ENCODE peak calls at places on chromosomes 16 and 17, in seven cellular contexts. A is CD8-positive, alpha-beta T cell; P is HCT116; H is CD4-positive, CD25-positive, alpha-beta regulatory T cell; U is transverse colon; G is right cardiac atrium; T is IMR-90. M is an unnamed sample.

GRCh38 chr17:82602487-82602886 is 45.8 kb downstream of the WDR45B start:
- DNase-seq in A (no peak), P (no peak), T (no peak), U (no peak), H (no peak), G (no peak), M (no peak)

GRCh38 chr17:73952498-73953205 is 250.8 kb upstream of the RPL38 start:
- DNase-seq in U (peak; percentile 59), P (no peak), A (peak; percentile 76), T (no peak), H (peak; percentile 24), G (peak; percentile 68), M (peak; percentile 14)

GRCh38 chr16:69725480-69726312 is 664 bp downstream of the NQO1 start:
- DNase-seq in H (peak; percentile 2), U (no peak), T (no peak), G (no peak), P (no peak), A (no peak), M (no peak)

GRCh38 chr16:28131210-28131609 is 67.7 kb upstream of the GSG1L start:
- DNase-seq in H (no peak), U (no peak), G (no peak), T (no peak), A (no peak), P (no peak), M (no peak)

GRCh38 chr17:43142153-43142552 is 17.0 kb upstream of the BRCA1 start:
- DNase-seq in A (no peak), U (no peak), H (no peak), G (no peak), T (no peak), P (no peak), M (no peak)

GRCh38 chr16:87435399-87436224 is 43.5 kb downstream of the MAP1LC3B start:
- DNase-seq in A (no peak), P (no peak), G (no peak), T (peak; percentile 97), H (no peak), U (no peak), M (peak; percentile 65)

GRCh38 chr16:85432606-85433005 is 180.5 kb upstream of the GSE1 start:
- DNase-seq in A (no peak), G (no peak), U (no peak), P (no peak), H (no peak), T (no peak), M (no peak)

GRCh38 chr17:78973196-78973595 is 6.5 kb downstream of the LGALS3BP start:
- DNase-seq in P (no peak), A (no peak), H (no peak), G (no peak), U (no peak), T (no peak), M (peak; percentile 37)

GRCh38 chr17:28193241-28193640 is 125.8 kb upstream of the TMEM97 start:
- DNase-seq in H (no peak), G (peak; percentile 16), P (no peak), U (peak; percentile 21), T (no peak), A (no peak), M (no peak)

GRCh38 chr16:50351116-50351515 is 17.7 kb downstream of the BRD7 start:
- DNase-seq in P (no peak), T (peak; percentile 41), H (no peak), G (no peak), A (no peak), U (no peak), M (no peak)

GRCh38 chr17:29565643-29566472 is 979 bp downstream of the ABHD15 start:
- DNase-seq in H (peak; percentile 65), P (peak; percentile 22), G (peak; percentile 37), U (peak; percentile 71), A (peak; percentile 77), T (no peak), M (no peak)

GRCh38 chr16:75139498-75139897 is 8.8 kb upstream of the ZFP1 start:
- DNase-seq in G (no peak), T (no peak), U (no peak), H (no peak), A (no peak), P (no peak), M (no peak)

GRCh38 chr16:31455601-31456314 is 3.5 kb upstream of the ARMC5 start:
- DNase-seq in P (no peak), H (no peak), G (no peak), T (no peak), U (no peak), A (no peak), M (peak; percentile 37)

GRCh38 chr16:26595199-26595598 is 471.5 kb upstream of the C16orf82 start:
- DNase-seq in T (no peak), A (no peak), H (no peak), P (no peak), U (no peak), G (no peak), M (no peak)

GRCh38 chr16:66131156-66131807 is 235.2 kb upstream of the CDH5 start:
- DNase-seq in T (peak; percentile 70), U (no peak), G (no peak), H (no peak), A (no peak), P (no peak), M (peak; percentile 33)

GRCh38 chr16:78684040-78684611 is 584.7 kb downstream of the WWOX start:
- DNase-seq in U (peak; percentile 28), T (peak; percentile 43), A (no peak), H (no peak), G (peak; percentile 84), P (no peak), M (peak; percentile 97)

GRCh38 chr17:38897176-38897575 is 27.3 kb downstream of the LASP1 start:
- DNase-seq in A (no peak), P (no peak), G (peak; percentile 76), T (peak; percentile 28), H (no peak), U (peak; percentile 37), M (peak; percentile 64)

GRCh38 chr17:6551909-6552768 is 4.2 kb downstream of the PITPNM3 start:
- DNase-seq in T (no peak), P (no peak), H (no peak), G (peak; percentile 40), A (no peak), U (peak; percentile 88), M (no peak)

GRCh38 chr17:72465191-72466024 is 344.6 kb downstream of the SOX9 start:
- DNase-seq in G (no peak), H (no peak), T (peak; percentile 97), U (peak; percentile 77), P (peak; percentile 92), A (no peak), M (peak; percentile 64)

GRCh38 chr17:51319186-51319585 is 58.8 kb downstream of the UTP18 start:
- DNase-seq in T (no peak), G (no peak), A (no peak), U (no peak), H (no peak), P (no peak), M (no peak)

GRCh38 chr17:16215965-16216316 is 607 bp upstream of the NCOR1 start:
- DNase-seq in T (no peak), H (no peak), U (peak; percentile 63), P (peak; percentile 24), G (no peak), A (peak; percentile 54), M (no peak)

GRCh38 chr17:14833201-14833773 is 431.8 kb downstream of the PMP22 start:
- DNase-seq in T (peak; percentile 94), G (no peak), U (no peak), A (no peak), H (no peak), P (no peak), M (peak; percentile 69)

GRCh38 chr17:72588961-72589360 is 468.1 kb downstream of the SOX9 start:
- DNase-seq in T (peak; percentile 89), A (no peak), G (no peak), H (no peak), U (peak; percentile 83), P (peak; percentile 87), M (no peak)

GRCh38 chr16:30004811-30005242 is 6.0 kb downstream of the DOC2A start:
- DNase-seq in T (no peak), H (no peak), A (no peak), G (no peak), U (no peak), P (no peak), M (no peak)
- H3K4me3 ChIP-seq in T (no peak overlapping the region), H (no peak overlapping the region), A (no peak overlapping the region), G (no peak overlapping the region), U (no peak overlapping the region), P (no peak overlapping the region), M (no peak overlapping the region)

GRCh38 chr16:2157480-2158261 is 2.1 kb downstream of the TRAF7 start:
- DNase-seq in P (no peak), U (peak; percentile 44), H (no peak), G (peak; percentile 25), A (no peak), T (no peak), M (no peak)
- H3K4me3 ChIP-seq in P (no peak overlapping the region), U (no peak overlapping the region), H (no peak overlapping the region), G (no peak overlapping the region), A (no peak overlapping the region), T (no peak overlapping the region), M (no peak overlapping the region)

GRCh38 chr17:996554-997344 is at the start of gene TIMM22:
- DNase-seq in P (peak; percentile 96), H (peak; percentile 96), G (peak; percentile 94), U (peak; percentile 94), T (peak; percentile 97), A (peak; percentile 95), M (peak; percentile 99)

GRCh38 chr17:1000597-1001490 is 3.9 kb downstream of the TIMM22 start:
- DNase-seq in P (no peak), U (no peak), G (no peak), H (no peak), A (no peak), T (peak; percentile 74), M (peak; percentile 55)

GRCh38 chr17:1001640-1002411 is 4.9 kb downstream of the TIMM22 start:
- DNase-seq in G (peak; percentile 52), P (no peak), U (no peak), A (no peak), T (peak; percentile 75), H (no peak), M (no peak)

GRCh38 chr17:1002412-1002753 is 5.5 kb downstream of the TIMM22 start:
- DNase-seq in U (no peak), A (no peak), T (peak; percentile 75), P (no peak), H (no peak), G (no peak), M (no peak)

GRCh38 chr17:998111-998510 is 1.2 kb downstream of the TIMM22 start:
- DNase-seq in U (no peak), H (no peak), A (no peak), G (no peak), T (no peak), P (no peak), M (no peak)
- H3K4me3 ChIP-seq in U (no peak overlapping the region), H (peak overlapping the region; percentile 92), A (no peak overlapping the region), G (peak overlapping the region; percentile 97), T (peak overlapping the region; percentile 54), P (peak overlapping the region; percentile 100), M (peak overlapping the region; percentile 95)

DNA sequence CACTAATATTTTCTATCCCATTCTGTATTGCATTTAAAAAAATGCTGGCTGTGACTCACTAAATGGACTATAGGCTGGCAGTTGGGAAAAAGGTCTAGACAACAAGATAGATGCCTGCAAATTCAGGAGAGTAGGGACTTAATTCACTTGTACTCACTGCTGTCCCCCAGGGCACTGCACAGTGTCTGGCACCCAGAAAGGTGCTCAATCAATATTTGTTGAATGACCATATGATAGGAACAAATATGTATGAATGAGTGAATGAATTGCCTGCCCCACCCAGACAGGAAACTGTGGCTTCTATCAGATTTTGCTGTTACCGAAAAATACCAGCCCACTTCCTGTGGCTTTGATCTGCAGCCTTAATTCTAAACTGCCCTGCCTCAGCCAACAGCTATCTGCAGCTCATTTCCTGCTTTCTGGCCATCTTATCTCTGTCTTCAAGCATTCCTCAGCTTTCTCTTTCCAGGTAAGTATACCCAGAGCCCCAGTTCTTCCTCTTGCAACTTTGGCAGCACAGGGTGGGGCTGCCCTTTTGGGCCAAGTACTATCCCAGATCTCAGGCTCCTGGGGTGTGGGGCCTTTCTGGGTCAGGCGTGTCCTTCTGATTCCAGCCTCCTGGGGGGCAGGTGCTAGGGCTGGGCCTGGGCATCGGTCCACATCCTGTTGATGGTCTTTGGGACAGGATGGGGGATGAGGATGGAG is 15.3 kb upstream of the TNS4 start:
- DNase-seq in T (no peak), G (no peak), H (peak; percentile 86), P (peak; percentile 62), U (peak; percentile 46), A (peak; percentile 80), M (peak; percentile 22)
- H3K4me3 ChIP-seq in T (no peak overlapping the region), G (no peak overlapping the region), H (peak overlapping the region; percentile 67), P (peak overlapping the region; percentile 32), U (no peak overlapping the region), A (peak overlapping the region; percentile 56), M (no peak overlapping the region)